ENCODE peak calls at places on chromosomes 12 and 14, in six cellular contexts. A is endothelial cell of umbilical vein, E is A549, U is GM12878, C is HepG2, H is K562. Q is an unnamed sample.

GRCh38 chr12:12973019-12973418 is 21.0 kb upstream of the GPRC5D start:
- DNase-seq in A (no peak), E (no peak), U (no peak), C (no peak), H (no peak), Q (no peak)

GRCh38 chr12:20475542-20475941 is 107.2 kb downstream of the PDE3A start:
- DNase-seq in A (no peak), E (no peak), U (no peak), C (no peak), H (no peak), Q (no peak)

GRCh38 chr14:94110552-94111181 is at the start of gene IFI27:
- DNase-seq in A (peak; percentile 62), E (no peak), U (no peak), C (no peak), H (peak; percentile 48), Q (no peak)

GRCh38 chr12:106115450-106115849 is 23.3 kb downstream of the NUAK1 start:
- DNase-seq in A (no peak), E (no peak), U (no peak), C (no peak), H (no peak), Q (no peak)

GRCh38 chr12:52741378-52742195 is 35.6 kb downstream of the KRT76 start:
- DNase-seq in A (peak; percentile 39), E (peak; percentile 43), U (no peak), C (peak; percentile 24), H (peak; percentile 61), Q (peak; percentile 69)

GRCh38 chr12:64390275-64390851 is at the start of gene C12orf56:
- DNase-seq in A (peak; percentile 21), E (peak; percentile 84), U (no peak), C (no peak), H (no peak), Q (no peak)

GRCh38 chr12:98402081-98402480 is 113.3 kb upstream of the TMPO start:
- DNase-seq in A (no peak), E (peak; percentile 43), U (no peak), C (peak; percentile 51), H (no peak), Q (no peak)

GRCh38 chr12:77345336-77345735 is 280.0 kb upstream of the E2F7 start:
- DNase-seq in A (no peak), E (no peak), U (no peak), C (no peak), H (no peak), Q (no peak)

GRCh38 chr12:54262403-54262925 is 17.5 kb downstream of the CBX5 start:
- DNase-seq in A (peak; percentile 54), E (no peak), U (no peak), C (no peak), H (peak; percentile 44), Q (peak; percentile 58)

GRCh38 chr12:59041241-59042121 is 121.2 kb upstream of the LRIG3 start:
- DNase-seq in A (peak; percentile 89), E (no peak), U (no peak), C (no peak), H (no peak), Q (no peak)

GRCh38 chr12:93163260-93164036 is 214.3 kb upstream of the NUDT4 start:
- DNase-seq in A (no peak), E (no peak), U (no peak), C (no peak), H (no peak), Q (no peak)

GRCh38 chr12:91717804-91718203 is 427.8 kb downstream of the BTG1 start:
- DNase-seq in A (no peak), E (no peak), U (no peak), C (no peak), H (no peak), Q (no peak)

GRCh38 chr12:120110550-120111501 is 5.7 kb downstream of the RAB35 start:
- DNase-seq in A (no peak), E (no peak), U (no peak), C (no peak), H (no peak), Q (peak; percentile 98)

GRCh38 chr12:120767071-120768024 is 41.7 kb downstream of the ACADS start:
- DNase-seq in A (no peak), E (no peak), U (no peak), C (no peak), H (no peak), Q (no peak)

GRCh38 chr12:85461127-85461526 is 181.1 kb downstream of the ALX1 start:
- DNase-seq in A (no peak), E (no peak), U (no peak), C (no peak), H (no peak), Q (no peak)

GRCh38 chr14:103696027-103696402 is 19.2 kb downstream of the XRCC3 start:
- DNase-seq in A (no peak), E (no peak), U (no peak), C (no peak), H (no peak), Q (no peak)

GRCh38 chr12:123942277-123942653 is 30.4 kb downstream of the CCDC92 start:
- DNase-seq in A (peak; percentile 27), E (no peak), U (no peak), C (no peak), H (no peak), Q (no peak)

GRCh38 chr12:3341594-3341993 is 149.4 kb upstream of the PRMT8 start:
- DNase-seq in A (no peak), E (no peak), U (no peak), C (no peak), H (no peak), Q (no peak)

GRCh38 chr14:38042356-38042755 is 165.3 kb upstream of the SSTR1 start:
- DNase-seq in A (peak; percentile 85), E (no peak), U (no peak), C (peak; percentile 38), H (no peak), Q (no peak)

GRCh38 chr12:77954156-77954555 is 123.5 kb downstream of the NAV3 start:
- DNase-seq in A (peak; percentile 31), E (no peak), U (no peak), C (no peak), H (no peak), Q (no peak)

GRCh38 chr14:100872641-100873071 is 30.9 kb downstream of the RTL1 start:
- DNase-seq in A (no peak), E (no peak), U (no peak), C (no peak), H (no peak), Q (no peak)

GRCh38 chr12:53298154-53298553 is 1.3 kb upstream of the MYG1 start:
- DNase-seq in A (peak; percentile 42), E (no peak), U (no peak), C (no peak), H (no peak), Q (peak; percentile 41)

GRCh38 chr12:83691730-83692129 is 1005.0 kb downstream of the TMTC2 start:
- DNase-seq in A (no peak), E (no peak), U (no peak), C (no peak), H (no peak), Q (no peak)

GRCh38 chr14:47278233-47278842 is 397.1 kb downstream of the MDGA2 start:
- DNase-seq in A (peak; percentile 64), E (peak; percentile 3), U (no peak), C (peak; percentile 11), H (peak; percentile 5), Q (peak; percentile 54)

GRCh38 chr14:100096656-100097055 is 31.4 kb downstream of the EVL start:
- DNase-seq in A (no peak), E (no peak), U (no peak), C (no peak), H (no peak), Q (no peak)

GRCh38 chr12:64918288-64918687 is 93.8 kb downstream of the TBC1D30 start:
- DNase-seq in A (no peak), E (no peak), U (no peak), C (no peak), H (no peak), Q (no peak)

GRCh38 chr12:118866346-118866745 is 115.0 kb upstream of the SRRM4 start:
- DNase-seq in A (no peak), E (no peak), U (no peak), C (no peak), H (no peak), Q (peak; percentile 10)

GRCh38 chr12:6758511-6758910 is 5.6 kb upstream of the MLF2 start:
- DNase-seq in A (no peak), E (no peak), U (no peak), C (no peak), H (no peak), Q (no peak)

GRCh38 chr12:4027412-4027811 is 154.2 kb upstream of the PARP11 start:
- DNase-seq in A (no peak), E (no peak), U (no peak), C (peak; percentile 48), H (no peak), Q (peak; percentile 6)

GRCh38 chr12:69949324-69949723 is 124.3 kb downstream of the MYRFL start:
- DNase-seq in A (no peak), E (no peak), U (no peak), C (no peak), H (no peak), Q (no peak)

GRCh38 chr12:45729233-45730115 is at the start of gene ARID2:
- DNase-seq in A (peak; percentile 62), E (no peak), U (no peak), C (peak; percentile 14), H (peak; percentile 45), Q (peak; percentile 86)
- TF ChIP-seq POLR2A in A (no peak), E (peak; percentile 15), U (peak; percentile 17), C (no peak), H (no peak), Q (peak; percentile 54)

DNA sequence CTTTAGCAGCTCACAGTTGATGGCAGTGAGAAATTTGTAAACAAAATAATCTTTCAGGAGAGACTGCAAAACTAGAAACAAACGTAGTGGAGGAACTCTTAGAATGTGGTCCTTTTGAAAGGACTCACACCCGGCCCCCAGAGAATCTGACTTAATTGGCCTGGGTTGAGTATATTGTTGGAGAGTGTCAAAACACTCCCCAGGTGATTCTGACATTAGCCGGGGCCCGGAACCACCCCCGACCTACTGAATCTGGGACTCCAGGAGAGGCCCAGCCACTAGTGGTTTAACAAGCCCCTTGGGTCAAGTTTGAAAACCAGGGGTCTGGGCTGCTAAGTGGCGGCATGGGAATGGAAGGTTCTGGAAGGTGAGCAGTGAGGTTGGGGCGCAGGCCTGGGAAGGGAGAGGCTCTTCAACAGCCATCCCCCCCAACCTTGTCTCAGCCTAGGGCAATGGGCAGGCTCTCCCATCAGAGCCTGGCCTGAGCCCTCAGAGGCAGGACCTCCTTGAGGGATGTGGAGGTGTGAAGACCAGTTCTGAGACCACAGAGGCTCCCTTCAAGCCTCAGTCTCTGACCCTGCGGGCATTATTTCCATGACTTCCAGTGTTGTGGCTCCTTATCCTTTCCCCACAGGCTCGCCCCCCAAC is 1.1 kb upstream of the ELK3 start:
- DNase-seq in A (no peak), E (no peak), U (no peak), C (no peak), H (no peak), Q (no peak)
- H3K4me3 ChIP-seq in A (no peak overlapping the region), E (no peak overlapping the region), U (no peak overlapping the region), C (no peak overlapping the region), H (no peak overlapping the region), Q (no peak overlapping the region)

DNA sequence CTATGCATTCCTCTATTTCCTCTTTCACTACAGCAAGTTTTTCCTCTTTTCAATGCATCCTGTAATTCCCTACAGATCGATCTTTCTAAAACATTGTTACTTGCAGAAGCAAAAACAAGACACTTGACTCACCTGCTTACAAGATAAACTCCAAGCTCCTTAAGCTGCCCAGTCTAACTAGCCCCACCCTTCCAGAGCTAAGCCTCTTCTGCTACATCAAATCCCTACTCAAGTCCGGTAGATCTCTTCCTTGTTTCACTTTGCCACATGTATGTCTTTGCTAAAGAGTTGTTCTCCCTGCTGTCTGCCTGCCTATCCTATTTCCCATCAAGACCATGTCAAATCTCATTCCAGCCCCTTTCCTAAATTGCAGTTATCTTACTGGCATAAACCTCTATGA is 724.8 kb downstream of the C12orf50 start:
- DNase-seq in A (no peak), E (no peak), U (no peak), C (no peak), H (no peak), Q (no peak)
- TF ChIP-seq MYC in A (no peak), E (no peak), U (no peak), C (no peak), H (no peak), Q (no peak)

GRCh38 chr12:48071808-48072207 is 34.1 kb downstream of the SENP1 start:
- DNase-seq in A (no peak), E (no peak), U (no peak), C (no peak), H (no peak), Q (no peak)
- TF ChIP-seq POLR2A in A (no peak), E (no peak), U (no peak), C (no peak), H (no peak), Q (no peak)

Q was measured in NB4.